ENCODE peak calls at places on chromosomes 16 and 17, in ten cellular contexts. J is IMR-90, U is HFFc6, M is H9, T is lower leg skin, F is cardiac fibroblast, Q is psoas muscle, S is lung, I is neural crest cell, B is A673. K is an unnamed sample.
A peak's percentile ranks its signal among the peaks of the same experiment; 100 is the strongest.

GRCh38 chr16:22670551-22670970 is 143.4 kb upstream of the HS3ST2 start:
- DNase-seq in J (no peak), U (no peak), M (peak; percentile 94), T (no peak), F (peak; percentile 18), Q (no peak), S (no peak), I (peak; percentile 25), B (peak; percentile 49), K (no peak)

GRCh38 chr16:16127469-16128116 is 95.7 kb downstream of the ABCC6 start:
- DNase-seq in J (peak; percentile 66), U (peak; percentile 48), M (peak; percentile 84), T (peak; percentile 74), F (peak; percentile 78), Q (peak; percentile 59), S (peak; percentile 77), I (peak; percentile 70), B (peak; percentile 73), K (peak; percentile 62)

GRCh38 chr17:7232114-7232513 is 2.2 kb downstream of the DVL2 start:
- DNase-seq in J (no peak), U (no peak), M (no peak), T (no peak), F (no peak), Q (no peak), S (no peak), I (no peak), B (no peak), K (no peak)

GRCh38 chr16:22004321-22004720 is 3.4 kb upstream of the PDZD9 start:
- DNase-seq in J (no peak), U (no peak), M (no peak), T (no peak), F (no peak), Q (no peak), S (no peak), I (no peak), B (no peak), K (no peak)

GRCh38 chr17:65627892-65628622 is 66.6 kb upstream of the AXIN2 start:
- DNase-seq in J (peak; percentile 92), U (peak; percentile 53), M (no peak), T (no peak), F (peak; percentile 84), Q (peak; percentile 21), S (no peak), I (no peak), B (no peak), K (no peak)

GRCh38 chr17:44948315-44948795 is 782 bp upstream of the KIF18B start:
- DNase-seq in J (no peak), U (no peak), M (no peak), T (no peak), F (no peak), Q (no peak), S (no peak), I (no peak), B (no peak), K (no peak)

GRCh38 chr16:25691519-25692091 is at the start of gene HS3ST4:
- DNase-seq in J (no peak), U (no peak), M (peak; percentile 69), T (no peak), F (peak; percentile 1), Q (no peak), S (no peak), I (peak; percentile 22), B (peak; percentile 85), K (no peak)

GRCh38 chr17:50272711-50273653 is 1.3 kb upstream of the TMEM92 start:
- DNase-seq in J (peak; percentile 27), U (peak; percentile 25), M (peak; percentile 85), T (no peak), F (peak; percentile 60), Q (peak; percentile 55), S (no peak), I (peak; percentile 79), B (peak; percentile 64), K (no peak)

GRCh38 chr17:65102788-65103187 is 34.4 kb upstream of the RGS9 start:
- DNase-seq in J (no peak), U (no peak), M (no peak), T (no peak), F (peak; percentile 27), Q (no peak), S (no peak), I (no peak), B (peak; percentile 42), K (no peak)

GRCh38 chr16:75614247-75614897 is 8.7 kb downstream of the ADAT1 start:
- DNase-seq in J (peak; percentile 76), U (peak; percentile 90), M (no peak), T (no peak), F (peak; percentile 73), Q (no peak), S (no peak), I (no peak), B (no peak), K (no peak)

GRCh38 chr16:82753821-82754220 is 127.1 kb downstream of the CDH13 start:
- DNase-seq in J (peak; percentile 76), U (peak; percentile 56), M (no peak), T (no peak), F (peak; percentile 66), Q (no peak), S (no peak), I (no peak), B (no peak), K (no peak)

GRCh38 chr16:84663433-84664101 is 15.3 kb downstream of the KLHL36 start:
- DNase-seq in J (no peak), U (no peak), M (no peak), T (no peak), F (no peak), Q (no peak), S (no peak), I (no peak), B (no peak), K (no peak)

GRCh38 chr16:2533912-2534311 is 2.7 kb upstream of the CEMP1 start:
- DNase-seq in J (no peak), U (no peak), M (no peak), T (no peak), F (no peak), Q (no peak), S (no peak), I (no peak), B (no peak), K (no peak)

GRCh38 chr16:2532494-2533141 is 1.4 kb upstream of the CEMP1 start:
- DNase-seq in J (peak; percentile 34), U (no peak), M (peak; percentile 88), T (peak; percentile 85), F (peak; percentile 44), Q (peak; percentile 62), S (peak; percentile 83), I (no peak), B (peak; percentile 71), K (peak; percentile 67)

GRCh38 chr16:2531696-2532493 is 687 bp upstream of the CEMP1 start:
- DNase-seq in J (peak; percentile 95), U (peak; percentile 97), M (peak; percentile 98), T (peak; percentile 98), F (peak; percentile 97), Q (peak; percentile 99), S (peak; percentile 99), I (peak; percentile 94), B (peak; percentile 98), K (peak; percentile 98)

GRCh38 chr16:2535644-2536021 is 2.2 kb upstream of the PDPK1 start:
- DNase-seq in J (peak; percentile 93), U (peak; percentile 76), M (no peak), T (peak; percentile 47), F (peak; percentile 79), Q (peak; percentile 55), S (peak; percentile 40), I (no peak), B (no peak), K (peak; percentile 77)

GRCh38 chr16:2537451-2538379 is at the start of gene PDPK1:
- DNase-seq in J (peak; percentile 92), U (peak; percentile 90), M (peak; percentile 95), T (peak; percentile 91), F (peak; percentile 93), Q (peak; percentile 95), S (peak; percentile 92), I (peak; percentile 78), B (peak; percentile 98), K (peak; percentile 92)
- TF ChIP-seq CTCF in J (no peak), U (no peak), M (no peak), T (no peak), F (no peak), Q (no peak), S (no peak), I (no peak), B (no peak), K (no peak)

DNA sequence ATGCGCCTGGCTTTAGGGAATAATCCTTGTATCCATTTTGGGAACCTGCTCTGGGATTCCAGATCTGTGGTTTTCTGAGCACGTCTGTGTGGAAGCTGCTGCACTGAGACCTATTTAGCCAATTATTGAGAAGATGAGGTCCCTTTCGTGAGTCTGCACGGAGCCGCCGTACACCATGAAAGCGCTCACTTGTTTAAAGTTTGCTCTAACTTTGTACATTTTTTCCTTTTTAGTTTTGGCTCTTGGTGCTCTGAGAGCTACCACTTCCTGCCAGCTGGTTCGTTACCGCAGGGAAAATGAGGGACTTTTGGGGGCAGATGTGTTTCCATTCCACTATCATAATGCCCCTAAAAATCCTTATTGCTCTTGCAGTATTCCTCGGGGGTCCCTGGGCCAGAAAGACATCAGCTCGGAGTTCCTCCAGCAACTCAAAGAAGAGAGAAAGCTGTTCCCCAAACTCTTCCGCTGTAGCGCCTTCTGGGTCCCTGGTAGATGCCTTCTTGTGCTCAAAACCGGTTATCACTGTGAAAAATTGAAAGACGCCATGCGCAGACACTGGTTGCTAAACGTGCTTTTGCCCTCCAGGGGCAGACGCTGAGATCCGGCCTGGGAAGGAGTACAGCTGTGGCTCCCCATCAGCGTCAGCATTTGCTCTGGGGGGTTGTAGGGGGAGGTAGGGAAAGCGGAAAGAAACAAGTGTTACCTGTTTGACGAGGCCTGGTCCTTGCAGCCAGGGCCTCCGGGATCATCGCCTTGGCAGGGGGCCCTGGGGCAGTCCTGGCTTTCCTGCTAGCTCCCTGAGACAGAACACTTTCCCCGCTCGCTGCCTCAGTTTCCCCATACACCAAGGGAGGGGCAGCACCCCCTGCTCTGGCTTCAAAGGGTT is 238.1 kb downstream of the MRTFB start:
- DNase-seq in J (peak; percentile 39), U (peak; percentile 67), M (peak; percentile 82), T (no peak), F (peak; percentile 14), Q (no peak), S (no peak), I (no peak), B (no peak), K (no peak)
- TF ChIP-seq CTCF in J (no peak), U (peak; percentile 49), M (peak; percentile 48), T (no peak), F (no peak), Q (no peak), S (no peak), I (peak; percentile 41), B (no peak), K (no peak)

GRCh38 chr17:74117999-74118421 is 85.5 kb upstream of the RPL38 start:
- DNase-seq in J (no peak), U (no peak), M (peak; percentile 62), T (no peak), F (no peak), Q (no peak), S (no peak), I (no peak), B (no peak), K (no peak)
- TF ChIP-seq CTCF in J (no peak), U (no peak), M (peak; percentile 33), T (no peak), F (no peak), Q (no peak), S (no peak), I (no peak), B (no peak), K (no peak)

DNA sequence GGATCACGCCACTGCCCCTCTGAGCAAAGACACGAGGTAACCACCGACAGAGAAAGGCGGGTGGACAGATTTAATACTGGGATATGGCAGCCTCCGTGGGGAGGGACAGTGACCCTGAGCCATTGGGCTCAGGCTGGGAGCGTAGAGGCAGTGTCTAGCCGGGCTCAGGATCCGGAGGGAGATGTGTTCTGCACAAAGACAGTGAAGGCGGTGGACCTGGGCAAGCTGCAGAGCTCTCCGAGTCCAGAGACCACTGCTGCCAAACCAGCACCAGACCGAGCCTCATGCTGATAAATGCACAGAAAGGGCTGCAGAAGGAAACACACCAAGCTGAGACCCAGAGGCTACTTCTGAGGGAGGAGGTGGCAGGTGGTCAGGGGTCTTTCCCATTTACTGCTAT is 26.5 kb upstream of the MTSS2 start:
- DNase-seq in J (no peak), U (no peak), M (no peak), T (no peak), F (no peak), Q (no peak), S (no peak), I (no peak), B (no peak), K (no peak)
- TF ChIP-seq CTCF in J (no peak), U (no peak), M (no peak), T (no peak), F (no peak), Q (no peak), S (no peak), I (no peak), B (no peak), K (no peak)

K was measured in CD14-positive monocyte.